ENCODE peak calls at places on chromosomes 1 and 21, in five cellular contexts. O, F, C, B and U are unnamed samples.
A peak's percentile ranks its signal among the peaks of the same experiment; 100 is the strongest.

GRCh38 chr1:39758556-39759435 is 12.4 kb downstream of the OXCT2 start:
- DNase-seq in O (no peak), F (no peak), C (no peak), B (no peak), U (no peak)

GRCh38 chr1:69824932-69825331 is 257.2 kb downstream of the LRRC7 start:
- DNase-seq in O (no peak), F (no peak), C (no peak), B (no peak), U (no peak)

GRCh38 chr1:61109158-61109557 is 26.8 kb downstream of the NFIA start:
- DNase-seq in O (no peak), F (no peak), C (no peak), B (no peak), U (no peak)

GRCh38 chr1:206833131-206833530 is 32.3 kb upstream of the IL20 start:
- DNase-seq in O (no peak), F (no peak), C (no peak), B (no peak), U (no peak)

GRCh38 chr1:5764464-5764863 is 227.8 kb downstream of the NPHP4 start:
- DNase-seq in O (no peak), F (no peak), C (no peak), B (no peak), U (no peak)

GRCh38 chr1:87155180-87155579 is 173.5 kb upstream of the LMO4 start:
- DNase-seq in O (no peak), F (no peak), C (peak; percentile 29), B (no peak), U (peak; percentile 29)

GRCh38 chr1:59568158-59568935 is 246.4 kb upstream of the HOOK1 start:
- DNase-seq in O (no peak), F (no peak), C (no peak), B (no peak), U (no peak)

GRCh38 chr1:75736016-75736415 is 11.5 kb downstream of the ACADM start:
- DNase-seq in O (no peak), F (no peak), C (no peak), B (no peak), U (no peak)

GRCh38 chr1:97996880-97997279 is 76.0 kb upstream of the DPYD start:
- DNase-seq in O (no peak), F (no peak), C (no peak), B (no peak), U (no peak)

GRCh38 chr1:228141871-228142615 is 2.0 kb downstream of the GUK1 start:
- DNase-seq in O (peak; percentile 22), F (peak; percentile 66), C (no peak), B (no peak), U (peak; percentile 18)

GRCh38 chr1:109783436-109783835 is 19.7 kb upstream of the EPS8L3 start:
- DNase-seq in O (peak; percentile 67), F (no peak), C (no peak), B (peak; percentile 66), U (no peak)

GRCh38 chr1:27994060-27994459 is 34.3 kb downstream of the XKR8 start:
- DNase-seq in O (no peak), F (no peak), C (no peak), B (no peak), U (no peak)

GRCh38 chr21:45971487-45972352 is 9.8 kb upstream of the COL6A1 start:
- DNase-seq in O (no peak), F (no peak), C (no peak), B (peak; percentile 56), U (peak; percentile 31)

GRCh38 chr1:248873993-248874671 is 15.2 kb upstream of the ZNF692 start:
- DNase-seq in O (peak; percentile 76), F (peak; percentile 89), C (no peak), B (peak; percentile 72), U (peak; percentile 54)

GRCh38 chr1:43878440-43878839 is 55.2 kb upstream of the ARTN start:
- DNase-seq in O (no peak), F (no peak), C (no peak), B (no peak), U (no peak)

GRCh38 chr21:26756491-26757159 is 88.6 kb downstream of the ADAMTS1 start:
- DNase-seq in O (no peak), F (no peak), C (no peak), B (no peak), U (no peak)

GRCh38 chr1:38082678-38083317 is 36.2 kb upstream of the POU3F1 start:
- DNase-seq in O (no peak), F (no peak), C (no peak), B (no peak), U (no peak)

GRCh38 chr1:29939086-29939485 is 702.8 kb downstream of the PTPRU start:
- DNase-seq in O (no peak), F (no peak), C (no peak), B (no peak), U (no peak)

GRCh38 chr1:36764796-36765195 is 269.5 kb downstream of the GRIK3 start:
- DNase-seq in O (no peak), F (no peak), C (no peak), B (no peak), U (no peak)

GRCh38 chr1:156118175-156118868 is 3.8 kb downstream of the LMNA start:
- DNase-seq in O (peak; percentile 87), F (no peak), C (no peak), B (peak; percentile 73), U (no peak)

GRCh38 chr21:21029159-21029558 is 30.9 kb downstream of the NCAM2 start:
- DNase-seq in O (no peak), F (no peak), C (no peak), B (no peak), U (no peak)

GRCh38 chr1:203524824-203525223 is 30.9 kb downstream of the OPTC start:
- DNase-seq in O (no peak), F (no peak), C (no peak), B (no peak), U (no peak)

DNA sequence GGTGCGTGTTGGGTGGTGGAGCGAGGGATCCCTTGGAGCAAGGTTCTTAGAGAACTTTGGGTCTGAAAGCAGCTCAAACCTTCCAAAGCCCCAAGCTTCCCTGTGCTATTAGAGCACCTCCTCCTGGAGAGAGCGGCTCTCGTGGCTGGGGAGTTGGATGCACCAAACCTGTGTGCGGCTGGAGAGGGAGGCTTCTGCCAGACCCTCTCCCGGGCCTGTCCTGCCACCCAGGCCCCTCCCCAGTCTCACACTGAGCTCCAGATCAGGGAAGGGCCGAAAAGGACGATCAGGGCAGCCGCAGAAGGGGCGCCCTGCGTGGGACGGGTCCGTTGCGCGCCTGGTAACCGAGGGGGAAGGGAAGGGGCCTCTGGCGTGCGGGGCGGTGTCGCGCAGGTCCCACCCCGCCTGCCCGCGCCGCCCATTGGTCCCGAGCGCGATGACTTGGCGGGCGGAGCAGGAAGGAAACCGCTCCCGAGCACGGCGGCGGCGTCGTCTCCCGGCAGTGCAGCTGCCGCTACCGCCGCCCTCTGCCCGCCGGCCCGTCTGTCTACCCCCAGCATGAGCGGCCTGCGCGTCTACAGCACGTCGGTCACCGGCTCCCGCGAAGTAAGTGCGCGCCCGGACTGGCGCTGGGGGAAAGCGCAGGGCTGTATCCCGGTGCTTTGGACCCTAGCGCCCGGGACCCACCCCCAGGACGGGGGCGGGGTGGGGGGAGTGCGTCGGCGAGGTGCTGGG is at the start of gene SH3BGRL3:
- DNase-seq in O (peak; percentile 93), F (peak; percentile 87), C (peak; percentile 95), B (peak; percentile 84), U (peak; percentile 96)
- TF ChIP-seq CTCF in O (no peak), F (peak; percentile 72), C (peak; percentile 33), B (no peak), U (peak; percentile 44)

GRCh38 chr1:116721608-116722007 is 32.6 kb upstream of the CD2 start:
- DNase-seq in O (no peak), F (no peak), C (no peak), B (no peak), U (no peak)

GRCh38 chr1:116722016-116722838 is 32.0 kb upstream of the CD2 start:
- DNase-seq in O (no peak), F (no peak), C (no peak), B (no peak), U (no peak)

GRCh38 chr1:116726872-116727271 is 27.4 kb upstream of the CD2 start:
- DNase-seq in O (no peak), F (no peak), C (no peak), B (no peak), U (no peak)

GRCh38 chr1:116725798-116726197 is 28.4 kb upstream of the CD2 start:
- DNase-seq in O (no peak), F (no peak), C (no peak), B (no peak), U (no peak)

GRCh38 chr1:116724765-116725375 is 29.4 kb upstream of the CD2 start:
- DNase-seq in O (peak; percentile 69), F (peak; percentile 81), C (peak; percentile 63), B (no peak), U (peak; percentile 65)
- TF ChIP-seq CTCF in O (peak; percentile 47), F (peak; percentile 98), C (peak; percentile 53), B (peak; percentile 54), U (peak; percentile 76)

GRCh38 chr1:8358897-8359616 is 41.1 kb downstream of the SLC45A1 start:
- DNase-seq in O (no peak), F (no peak), C (no peak), B (no peak), U (no peak)
- TF ChIP-seq CTCF in O (no peak), F (peak; percentile 37), C (no peak), B (no peak), U (no peak)

GRCh38 chr1:154629160-154630073 is 21.4 kb upstream of the ADAR start:
- DNase-seq in O (no peak), F (no peak), C (no peak), B (no peak), U (no peak)

GRCh38 chr1:154628122-154628405 is 20.1 kb upstream of the ADAR start:
- DNase-seq in O (no peak), F (no peak), C (no peak), B (no peak), U (no peak)

GRCh38 chr1:154624756-154625643 is 17.0 kb upstream of the ADAR start:
- DNase-seq in O (no peak), F (no peak), C (no peak), B (no peak), U (no peak)

GRCh38 chr1:154626456-154627246 is 18.7 kb upstream of the ADAR start:
- DNase-seq in O (no peak), F (peak; percentile 48), C (no peak), B (no peak), U (no peak)

DNA sequence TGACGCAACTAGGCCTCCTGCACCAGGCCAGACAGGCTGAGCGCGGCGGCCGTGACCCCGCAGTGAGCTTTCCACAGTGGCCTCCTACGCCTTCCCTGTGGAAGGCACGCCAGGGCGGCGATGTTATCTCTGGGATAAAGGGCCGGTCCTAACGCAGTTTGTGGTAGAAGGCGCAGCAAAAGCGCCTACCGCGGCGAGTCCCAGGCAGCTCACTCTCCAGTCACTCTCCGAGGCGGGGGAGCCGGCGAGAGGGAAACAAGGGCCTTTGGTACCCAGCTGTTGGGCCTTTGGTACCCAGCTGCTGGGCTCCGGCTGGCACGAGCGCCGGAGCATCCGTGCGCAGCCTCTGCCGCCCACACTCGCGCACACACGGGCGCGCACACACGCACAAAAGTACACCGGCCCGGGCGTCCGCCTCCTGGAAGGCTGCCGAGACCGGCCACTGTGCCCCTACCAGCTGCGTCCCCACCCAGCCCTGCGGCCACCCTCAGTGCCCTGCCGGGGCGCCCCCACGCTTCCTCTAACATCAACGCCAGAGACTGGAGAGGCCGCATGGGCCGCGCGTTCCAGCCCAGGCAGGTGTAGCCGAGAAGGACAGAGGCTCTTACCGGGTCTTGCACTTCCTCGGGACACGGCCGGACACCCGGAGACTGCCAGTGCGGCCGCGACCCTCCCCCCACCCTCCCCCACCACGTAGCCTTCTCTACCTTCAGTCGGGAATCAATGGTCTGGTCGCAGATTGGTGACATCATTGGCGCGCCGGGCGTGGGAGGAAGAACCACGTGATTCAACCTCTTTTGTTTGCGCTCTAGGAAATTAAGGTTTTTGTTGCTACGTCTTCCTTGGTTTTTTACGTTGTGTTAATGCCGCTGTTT is 19.5 kb upstream of the ADAR start:
- DNase-seq in O (peak; percentile 92), F (peak; percentile 89), C (peak; percentile 87), B (peak; percentile 90), U (peak; percentile 82)
- TF ChIP-seq CTCF in O (no peak), F (peak; percentile 37), C (no peak), B (no peak), U (no peak)

GRCh38 chr1:209879539-209879938 is 51.8 kb downstream of the UTP25 start:
- DNase-seq in O (no peak), F (no peak), C (no peak), B (no peak), U (no peak)
- TF ChIP-seq CTCF in O (no peak), F (no peak), C (no peak), B (no peak), U (no peak)